ENCODE peak calls at places on chromosomes 11 and 22, in five cellular contexts. I is activated T-helper 1 cell treated with anti-CD3 and anti-CD28 coated beads, Interleukin-12 subunit alpha, Interleukin-12 subunit beta, Interleukin-2, Interleukin-4 antibody, amounts not matched to agents 30 ng/mL and 10 ng/mL and 1 ng/mL, durations not matched to agents 14 hours and 24 hours and 36 hours; W is B cell; H is fibroblast of the aortic adventitia; O is small intestine. M is an unnamed sample.

GRCh38 chr11:57162179-57162898 is 19.4 kb upstream of the LRRC55 start:
- DNase-seq in W (no peak), O (no peak), H (peak), I (no peak), M (no peak)

GRCh38 chr11:65606876-65607613 is 7.0 kb downstream of the MAP3K11 start:
- DNase-seq in I (no peak), H (peak), W (no peak), O (peak), M (peak)

GRCh38 chr11:102470257-102470656 is 17.7 kb upstream of the TMEM123 start:
- DNase-seq in H (no peak), O (no peak), I (no peak), W (no peak), M (no peak)

GRCh38 chr11:116394022-116394421 is 378.8 kb downstream of the BUD13 start:
- DNase-seq in H (no peak), W (no peak), I (no peak), O (no peak), M (no peak)

GRCh38 chr22:29820941-29821789 is 16.9 kb downstream of the ASCC2 start:
- DNase-seq in H (peak), O (peak), W (no peak), I (peak), M (peak)

GRCh38 chr22:28670691-28671261 is 8.9 kb downstream of the TTC28 start:
- DNase-seq in H (no peak), W (no peak), O (no peak), I (no peak), M (no peak)

GRCh38 chr11:35582033-35582432 is 36.2 kb upstream of the FJX1 start:
- DNase-seq in W (no peak), H (no peak), O (no peak), I (no peak), M (no peak)

GRCh38 chr11:73236879-73237278 is 18.8 kb downstream of the P2RY2 start:
- DNase-seq in O (peak), I (no peak), H (peak), W (peak), M (peak)

GRCh38 chr11:66126064-66126463 is 56.0 kb downstream of the PACS1 start:
- DNase-seq in H (no peak), O (peak), W (no peak), I (no peak), M (no peak)

GRCh38 chr11:64619811-64620285 is 28.8 kb downstream of the SLC22A12 start:
- DNase-seq in W (no peak), O (peak), I (no peak), H (peak), M (peak)

GRCh38 chr22:30253205-30253852 is 6.8 kb upstream of the LIF start:
- DNase-seq in W (no peak), H (peak), O (peak), I (no peak), M (peak)

GRCh38 chr11:79312591-79313267 is 128.1 kb downstream of the TENM4 start:
- DNase-seq in W (no peak), H (peak), O (no peak), I (no peak), M (no peak)

GRCh38 chr11:100830295-100830694 is 143.2 kb downstream of the ARHGAP42 start:
- DNase-seq in H (no peak), O (no peak), I (no peak), W (no peak), M (no peak)

GRCh38 chr11:122180435-122180834 is 64.4 kb upstream of the BLID start:
- DNase-seq in H (peak), W (no peak), O (no peak), I (no peak), M (peak)

GRCh38 chr11:65516135-65516968 is 8.5 kb upstream of the SCYL1 start:
- DNase-seq in W (no peak), H (no peak), I (no peak), O (no peak), M (no peak)

GRCh38 chr11:9562716-9563115 is 10.8 kb upstream of the WEE1 start:
- DNase-seq in H (no peak), I (no peak), O (no peak), W (no peak), M (no peak)

GRCh38 chr22:30874431-30875370 is 93.9 kb downstream of the MORC2 start:
- DNase-seq in O (no peak), H (no peak), W (no peak), I (no peak), M (no peak)

GRCh38 chr22:36860821-36861659 is at the start of gene NCF4:
- DNase-seq in O (peak), I (peak), W (peak), H (no peak), M (no peak)

GRCh38 chr11:97567801-97568200 is 1178.0 kb downstream of the JRKL start:
- DNase-seq in W (no peak), O (no peak), H (no peak), I (no peak), M (no peak)

GRCh38 chr11:70240337-70240736 is 30.2 kb upstream of the PPFIA1 start:
- DNase-seq in H (no peak), W (no peak), I (no peak), O (no peak), M (no peak)

GRCh38 chr11:119155733-119156492 is 7.1 kb downstream of the ABCG4 start:
- DNase-seq in I (no peak), W (no peak), O (no peak), H (no peak), M (peak)

GRCh38 chr11:134589155-134589554 is 177.1 kb upstream of the B3GAT1 start:
- DNase-seq in W (no peak), H (no peak), O (peak), I (no peak), M (no peak)

GRCh38 chr11:68698993-68699392 is 14.6 kb downstream of the GAL start:
- DNase-seq in H (no peak), W (no peak), I (no peak), O (no peak), M (no peak)

GRCh38 chr22:43926349-43926710 is 2.7 kb downstream of the PNPLA3 start:
- DNase-seq in W (no peak), H (no peak), O (no peak), I (no peak), M (no peak)

M was measured in AG08395.